ENCODE peak calls at places on chromosome 6, in five cellular contexts. C, E, P, D and F are unnamed samples.

GRCh38 chr6:166305562-166306117 is 2.6 kb downstream of the PRR18 start:
- DNase-seq in P (no peak), D (no peak), C (no peak), E (no peak), F (no peak)

GRCh38 chr6:32195902-32196681 is 3.6 kb upstream of the GPSM3 start:
- DNase-seq in P (peak; percentile 80), C (peak; percentile 88), D (peak; percentile 90), E (peak; percentile 48), F (peak; percentile 88)

GRCh38 chr6:73728548-73729205 is 32.7 kb downstream of the CD109 start:
- DNase-seq in E (peak; percentile 31), C (no peak), P (no peak), D (no peak), F (no peak)

GRCh38 chr6:22447191-22447590 is 122.2 kb upstream of the HDGFL1 start:
- DNase-seq in P (no peak), C (no peak), E (no peak), D (no peak), F (no peak)

GRCh38 chr6:41937881-41938574 is 3.6 kb downstream of the CCND3 start:
- DNase-seq in D (no peak), C (no peak), P (no peak), E (no peak), F (no peak)

GRCh38 chr6:127641905-127642304 is 64.9 kb downstream of the C6orf58 start:
- DNase-seq in E (no peak), P (no peak), C (peak; percentile 26), D (peak; percentile 52), F (peak; percentile 28)

GRCh38 chr6:163841326-163841725 is 426.8 kb downstream of the QKI start:
- DNase-seq in P (no peak), E (no peak), C (no peak), D (no peak), F (no peak)

GRCh38 chr6:10595731-10596664 is 74.8 kb downstream of the GCNT2 start:
- DNase-seq in E (no peak), P (no peak), C (no peak), D (no peak), F (no peak)

GRCh38 chr6:8014947-8015346 is 49.2 kb downstream of the BLOC1S5 start:
- DNase-seq in P (no peak), E (no peak), C (peak; percentile 16), D (no peak), F (no peak)

GRCh38 chr6:145247677-145248419 is 487.5 kb downstream of the EPM2A start:
- DNase-seq in E (no peak), D (no peak), C (no peak), P (no peak), F (no peak)

GRCh38 chr6:168163096-168163731 is 84.2 kb upstream of the FRMD1 start:
- DNase-seq in P (no peak), E (no peak), D (no peak), C (no peak), F (peak; percentile 87)

GRCh38 chr6:149895702-149896310 is 2.1 kb downstream of the RAET1E start:
- DNase-seq in C (no peak), D (no peak), E (no peak), P (peak; percentile 7), F (peak; percentile 44)

GRCh38 chr6:10567256-10568041 is 46.3 kb downstream of the GCNT2 start:
- DNase-seq in E (no peak), C (peak; percentile 88), D (no peak), P (no peak), F (no peak)

GRCh38 chr6:35258858-35259193 is 709 bp upstream of the ZNF76 start:
- DNase-seq in P (peak; percentile 67), E (no peak), C (peak; percentile 52), D (no peak), F (peak; percentile 73)

GRCh38 chr6:140376209-140376608 is 1001.8 kb upstream of the CITED2 start:
- DNase-seq in C (no peak), D (no peak), E (no peak), P (no peak), F (no peak)

GRCh38 chr6:80210618-80211017 is 104.1 kb downstream of the BCKDHB start:
- DNase-seq in E (peak; percentile 13), P (no peak), D (no peak), C (no peak), F (peak; percentile 42)

GRCh38 chr6:26302941-26303559 is 61.9 kb upstream of the BTN3A2 start:
- DNase-seq in D (no peak), E (no peak), P (no peak), C (no peak), F (no peak)

GRCh38 chr6:87436435-87436834 is 28.7 kb downstream of the CFAP206 start:
- DNase-seq in D (peak; percentile 69), P (peak; percentile 59), E (peak; percentile 25), C (peak; percentile 55), F (no peak)

GRCh38 chr6:30234361-30234760 is 21.2 kb upstream of the TRIM26 start:
- DNase-seq in C (no peak), D (no peak), P (no peak), E (no peak), F (no peak)

GRCh38 chr6:16336056-16336810 is 97.8 kb downstream of the GMPR start:
- DNase-seq in P (no peak), E (no peak), C (no peak), D (no peak), F (no peak)

GRCh38 chr6:74213995-74214394 is 518.0 kb downstream of the CD109 start:
- DNase-seq in C (no peak), D (no peak), E (no peak), P (no peak), F (no peak)

GRCh38 chr6:110816677-110817076 is 1.4 kb upstream of the CDK19 start:
- DNase-seq in P (no peak), E (no peak), D (no peak), C (no peak), F (no peak)
- H3K4me1 ChIP-seq in P (peaks cover 23% of the 10 kb centered on the region), E (peaks cover 7% of the 10 kb centered on the region), D (peaks cover 3% of the 10 kb centered on the region), C (peaks cover 30% of the 10 kb centered on the region), F (peaks cover 6% of the 10 kb centered on the region)

GRCh38 chr6:137080711-137081110 is 35.9 kb upstream of the IL20RA start:
- DNase-seq in D (no peak), E (no peak), C (no peak), P (no peak), F (no peak)

GRCh38 chr6:137081997-137082396 is 37.2 kb upstream of the IL20RA start:
- DNase-seq in P (no peak), C (no peak), D (no peak), E (no peak), F (no peak)

DNA sequence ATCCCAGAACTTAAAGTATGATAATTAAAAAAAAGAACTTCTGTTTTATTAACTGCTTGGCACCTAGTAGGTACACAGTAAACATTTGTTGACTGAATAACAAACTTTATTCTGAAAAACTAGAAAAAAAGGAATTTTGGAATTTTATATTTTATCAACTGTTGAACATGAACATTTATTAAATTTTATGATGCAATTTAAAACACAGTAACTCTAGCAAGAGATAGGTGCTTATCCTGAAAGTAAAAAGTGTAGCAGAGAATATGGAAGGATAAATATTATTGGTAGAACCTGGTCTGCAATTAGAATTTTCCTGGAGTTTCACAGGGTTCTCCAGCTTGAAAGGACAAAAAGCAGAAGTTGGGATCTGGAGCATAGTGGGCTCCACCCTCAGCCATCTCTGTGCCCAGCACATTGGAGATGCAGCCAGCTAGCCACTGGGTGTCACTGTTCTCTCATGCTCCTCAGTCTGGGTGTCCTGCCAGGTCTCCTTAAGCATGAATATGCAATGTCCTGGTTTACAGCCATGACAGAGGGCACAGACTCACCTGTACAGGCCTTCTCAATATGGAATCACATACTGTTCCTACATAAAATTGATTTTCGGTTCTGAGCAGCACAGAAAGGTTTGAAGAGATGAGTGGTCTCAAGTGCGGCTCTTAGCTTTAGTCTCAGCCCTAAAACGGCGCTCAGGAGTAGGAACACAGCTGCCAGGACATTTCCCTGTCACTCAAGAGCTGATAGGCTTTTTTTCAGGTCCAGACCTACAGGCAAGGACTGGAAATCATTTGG is 31.7 kb upstream of the IL20RA start:
- DNase-seq in C (peak; percentile 74), P (peak; percentile 49), E (no peak), D (peak; percentile 75), F (peak; percentile 65)
- H3K27ac ChIP-seq in C (no peak overlapping the region), P (no peak overlapping the region), E (peak overlapping the region; percentile 42), D (no peak overlapping the region), F (no peak overlapping the region)

GRCh38 chr6:6414946-6415345 is 94.5 kb upstream of the F13A1 start:
- DNase-seq in P (no peak), D (no peak), E (no peak), C (no peak), F (no peak)
- TF ChIP-seq TAF1 in P (no peak), D (no peak), E (no peak), C (no peak), F (no peak)

GRCh38 chr6:142933701-142934100 is 11.3 kb downstream of the HIVEP2 start:
- DNase-seq in E (no peak), C (no peak), D (no peak), P (no peak), F (no peak)
- H3K4me1 ChIP-seq in E (peaks cover 37% of the 10 kb centered on the region), C (peaks cover 41% of the 10 kb centered on the region), D (no peaks in the 10 kb centered on the region), P (no peaks in the 10 kb centered on the region), F (peaks cover 6% of the 10 kb centered on the region)

GRCh38 chr6:9140181-9140580 is 704.8 kb upstream of the SLC35B3 start:
- DNase-seq in E (no peak), P (no peak), D (no peak), C (no peak), F (no peak)
- H3K27ac ChIP-seq in E (no peak overlapping the region), P (no peak overlapping the region), D (no peak overlapping the region), C (no peak overlapping the region), F (no peak overlapping the region)

DNA sequence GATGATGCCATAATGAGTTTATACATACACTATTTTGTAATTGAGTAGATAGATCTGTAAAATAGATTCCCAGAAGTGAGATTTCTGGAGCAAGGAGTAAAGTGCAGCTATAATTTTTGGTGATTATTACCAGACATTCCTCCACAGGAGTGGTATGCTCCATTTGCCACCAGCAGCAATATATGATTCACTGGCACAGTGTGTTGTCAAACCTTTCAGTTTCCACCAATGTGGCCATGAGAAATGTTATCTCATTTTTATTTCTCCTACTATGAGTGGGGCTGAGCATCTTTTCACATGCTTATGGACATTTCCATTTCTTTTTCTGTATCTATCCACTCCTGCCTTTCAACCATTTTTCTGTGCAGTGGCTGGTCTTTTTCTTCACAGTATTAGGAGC is 70.5 kb downstream of the GPR63 start:
- DNase-seq in C (no peak), P (no peak), E (no peak), D (no peak), F (no peak)
- TF ChIP-seq TAF1 in C (no peak), P (no peak), E (no peak), D (no peak), F (no peak)

DNA sequence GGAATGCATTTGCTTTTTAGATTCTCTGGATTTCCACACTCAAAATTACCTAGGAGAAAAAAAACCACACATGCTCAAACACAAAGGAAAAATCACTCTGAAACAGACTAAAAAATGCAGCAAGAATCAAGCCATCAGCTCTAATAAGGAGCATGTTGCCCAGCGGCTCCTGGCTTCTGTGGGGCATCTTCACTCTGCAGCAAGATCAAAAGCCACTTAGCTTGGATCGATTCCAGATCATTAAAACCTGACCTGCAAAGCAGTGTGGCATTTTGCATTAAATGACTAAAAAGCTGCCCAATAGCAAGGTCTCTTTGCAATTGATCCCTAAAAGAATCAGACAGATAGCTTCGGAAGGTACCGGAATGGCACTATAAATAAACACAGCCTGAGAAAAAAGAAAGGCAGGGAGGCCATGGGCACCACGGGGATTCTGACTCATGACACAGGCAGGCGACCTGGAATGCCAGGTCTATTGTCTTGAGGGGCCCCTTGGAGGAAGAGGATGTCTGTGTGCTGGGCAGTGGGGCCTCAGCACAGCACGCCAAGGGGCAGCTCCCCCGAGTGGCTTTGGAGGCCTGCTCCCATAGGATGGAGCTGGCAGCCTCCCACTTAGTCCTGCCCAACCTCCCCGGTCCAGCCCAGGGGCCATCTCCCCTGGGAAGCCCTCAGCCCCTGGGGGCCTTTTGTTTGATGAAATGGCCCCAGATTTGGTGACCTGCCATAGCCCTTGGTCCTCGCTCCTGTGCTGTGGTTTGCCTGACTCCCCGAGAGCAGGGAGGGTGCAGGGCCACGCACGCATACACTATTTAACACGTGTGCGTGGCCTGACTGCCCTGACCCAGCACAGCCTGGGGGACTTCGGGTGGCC is 7.6 kb downstream of the LEMD2 start:
- DNase-seq in E (no peak), P (no peak), D (peak; percentile 72), C (no peak), F (no peak)
- H3K4me1 ChIP-seq in E (no peaks in the 10 kb centered on the region), P (peaks cover 5% of the 10 kb centered on the region), D (peaks cover 42% of the 10 kb centered on the region), C (peaks cover 6% of the 10 kb centered on the region), F (peaks cover 25% of the 10 kb centered on the region)